ENCODE peak calls at places on chromosomes 1 and 21, in seven cellular contexts. W is GF-D8; H is NCI-H1092 treated with DMSO at 0.1 percent for 48 hours; O is D341Med; Q is naive thymus-derived CD8-positive, alpha-beta T cell; S is NCI-H1417; F is amniotic epithelial cell. E is an unnamed sample.

GRCh38 chr1:166944186-166944967 is 31.0 kb downstream of the ILDR2 start:
- DNase-seq in W (no peak), H (no peak), O (no peak), Q (peak), S (no peak), F (peak), E (no peak)

GRCh38 chr1:237685553-237685952 is 205.2 kb downstream of the ZP4 start:
- DNase-seq in W (no peak), H (no peak), O (no peak), Q (no peak), S (no peak), F (peak), E (no peak)

GRCh38 chr1:209349372-209350324 is 233.9 kb upstream of the CAMK1G start:
- DNase-seq in W (no peak), H (no peak), O (no peak), Q (no peak), S (peak), F (peak), E (no peak)

GRCh38 chr1:231240531-231240882 is 505 bp upstream of the GNPAT start:
- DNase-seq in W (no peak), H (peak), O (no peak), Q (no peak), S (no peak), F (no peak), E (no peak)

GRCh38 chr1:9107156-9107555 is 21.7 kb downstream of the GPR157 start:
- DNase-seq in W (no peak), H (no peak), O (no peak), Q (no peak), S (no peak), F (no peak), E (no peak)

GRCh38 chr1:160726498-160727391 is 12.3 kb upstream of the SLAMF7 start:
- DNase-seq in W (peak), H (peak), O (peak), Q (peak), S (peak), F (peak), E (no peak)

GRCh38 chr1:78370779-78371482 is 119.8 kb upstream of the PTGFR start:
- DNase-seq in W (no peak), H (no peak), O (no peak), Q (no peak), S (no peak), F (peak), E (no peak)

GRCh38 chr1:1210726-1211540 is 3.0 kb downstream of the TNFRSF4 start:
- DNase-seq in W (no peak), H (no peak), O (peak), Q (no peak), S (no peak), F (no peak), E (no peak)

GRCh38 chr1:248924696-248925532 is 18.9 kb downstream of the PGBD2 start:
- DNase-seq in W (peak), H (peak), O (peak), Q (peak), S (peak), F (peak), E (peak)

GRCh38 chr1:85146972-85147359 is 53.9 kb downstream of the SYDE2 start:
- DNase-seq in W (no peak), H (no peak), O (no peak), Q (no peak), S (no peak), F (peak), E (no peak)

GRCh38 chr21:38897532-38898421 is 92.0 kb downstream of the ETS2 start:
- DNase-seq in W (no peak), H (peak), O (no peak), Q (no peak), S (peak), F (no peak), E (no peak)

E was measured in SIG-M5.